ENCODE peak calls at places on chromosomes 12 and 14, in seven cellular contexts. One of them, this sample, is unnamed.

GRCh38 chr14:72222046-72222445 is 289.8 kb downstream of the RGS6 start:
- DNase-seq in NCI-H82: no peak
- DNase-seq in retinal pigment epithelial cell: no peak
- DNase-seq in fibroblast of the aortic adventitia: no peak
- DNase-seq in colonic mucosa: no peak
- DNase-seq in choroid plexus epithelial cell: no peak
- DNase-seq in amniotic stem cell: no peak
- DNase-seq in this sample: no peak

GRCh38 chr12:81572411-81572810 is 186.7 kb downstream of the PPFIA2 start:
- DNase-seq in retinal pigment epithelial cell: no peak
- DNase-seq in fibroblast of the aortic adventitia: no peak
- DNase-seq in choroid plexus epithelial cell: no peak
- DNase-seq in NCI-H82: no peak
- DNase-seq in colonic mucosa: no peak
- DNase-seq in amniotic stem cell: no peak
- DNase-seq in this sample: peak; percentile 85

GRCh38 chr14:61742383-61742782 is 19.8 kb upstream of the SNAPC1 start:
- DNase-seq in colonic mucosa: no peak
- DNase-seq in amniotic stem cell: no peak
- DNase-seq in choroid plexus epithelial cell: no peak
- DNase-seq in fibroblast of the aortic adventitia: no peak
- DNase-seq in retinal pigment epithelial cell: no peak
- DNase-seq in NCI-H82: no peak
- DNase-seq in this sample: no peak

GRCh38 chr12:99746538-99746937 is 99.0 kb downstream of the GARIN6 start:
- DNase-seq in colonic mucosa: no peak
- DNase-seq in amniotic stem cell: no peak
- DNase-seq in retinal pigment epithelial cell: no peak
- DNase-seq in choroid plexus epithelial cell: no peak
- DNase-seq in NCI-H82: peak; percentile 38
- DNase-seq in fibroblast of the aortic adventitia: no peak
- DNase-seq in this sample: peak; percentile 25

GRCh38 chr12:88036368-88036965 is 7.3 kb upstream of the C12orf50 start:
- DNase-seq in retinal pigment epithelial cell: no peak
- DNase-seq in colonic mucosa: peak; percentile 32
- DNase-seq in amniotic stem cell: peak; percentile 7
- DNase-seq in fibroblast of the aortic adventitia: peak; percentile 58
- DNase-seq in NCI-H82: no peak
- DNase-seq in choroid plexus epithelial cell: peak; percentile 58
- DNase-seq in this sample: peak; percentile 28

GRCh38 chr14:93231129-93231979 is 24.3 kb downstream of the UBR7 start:
- DNase-seq in fibroblast of the aortic adventitia: peak; percentile 60
- DNase-seq in colonic mucosa: no peak
- DNase-seq in NCI-H82: peak; percentile 31
- DNase-seq in choroid plexus epithelial cell: peak; percentile 61
- DNase-seq in retinal pigment epithelial cell: no peak
- DNase-seq in amniotic stem cell: no peak
- DNase-seq in this sample: peak; percentile 75

GRCh38 chr12:60335765-60336164 is 739.9 kb downstream of the SLC16A7 start:
- DNase-seq in retinal pigment epithelial cell: peak; percentile 37
- DNase-seq in fibroblast of the aortic adventitia: peak; percentile 62
- DNase-seq in NCI-H82: no peak
- DNase-seq in amniotic stem cell: peak; percentile 59
- DNase-seq in colonic mucosa: no peak
- DNase-seq in choroid plexus epithelial cell: peak; percentile 77
- DNase-seq in this sample: no peak

GRCh38 chr14:89270439-89271227 is 146.4 kb downstream of the FOXN3 start:
- DNase-seq in colonic mucosa: peak; percentile 80
- DNase-seq in fibroblast of the aortic adventitia: no peak
- DNase-seq in retinal pigment epithelial cell: no peak
- DNase-seq in amniotic stem cell: no peak
- DNase-seq in choroid plexus epithelial cell: no peak
- DNase-seq in NCI-H82: no peak
- DNase-seq in this sample: peak; percentile 62

GRCh38 chr12:96401061-96401871 is 1.0 kb upstream of the CDK17 start:
- DNase-seq in fibroblast of the aortic adventitia: peak; percentile 89
- DNase-seq in choroid plexus epithelial cell: peak; percentile 93
- DNase-seq in NCI-H82: peak; percentile 53
- DNase-seq in retinal pigment epithelial cell: no peak
- DNase-seq in amniotic stem cell: peak; percentile 40
- DNase-seq in colonic mucosa: peak; percentile 39
- DNase-seq in this sample: peak; percentile 72

GRCh38 chr12:81252228-81252627 is 174.3 kb downstream of the ACSS3 start:
- DNase-seq in amniotic stem cell: no peak
- DNase-seq in retinal pigment epithelial cell: no peak
- DNase-seq in fibroblast of the aortic adventitia: no peak
- DNase-seq in NCI-H82: no peak
- DNase-seq in choroid plexus epithelial cell: no peak
- DNase-seq in colonic mucosa: no peak
- DNase-seq in this sample: no peak

GRCh38 chr12:109239691-109240090 is 69.4 kb downstream of the FOXN4 start:
- DNase-seq in fibroblast of the aortic adventitia: no peak
- DNase-seq in choroid plexus epithelial cell: no peak
- DNase-seq in retinal pigment epithelial cell: no peak
- DNase-seq in amniotic stem cell: no peak
- DNase-seq in colonic mucosa: no peak
- DNase-seq in NCI-H82: no peak
- DNase-seq in this sample: no peak

GRCh38 chr14:103302966-103303365 is 31.1 kb upstream of the EIF5 start:
- DNase-seq in choroid plexus epithelial cell: peak; percentile 28
- DNase-seq in NCI-H82: no peak
- DNase-seq in fibroblast of the aortic adventitia: peak; percentile 71
- DNase-seq in retinal pigment epithelial cell: no peak
- DNase-seq in amniotic stem cell: no peak
- DNase-seq in colonic mucosa: no peak
- DNase-seq in this sample: no peak

GRCh38 chr12:51911788-51912711 is 4.7 kb downstream of the ACVRL1 start:
- DNase-seq in choroid plexus epithelial cell: no peak
- DNase-seq in fibroblast of the aortic adventitia: peak; percentile 35
- DNase-seq in amniotic stem cell: no peak
- DNase-seq in NCI-H82: no peak
- DNase-seq in retinal pigment epithelial cell: no peak
- DNase-seq in colonic mucosa: peak; percentile 73
- DNase-seq in this sample: peak; percentile 89

GRCh38 chr12:47391566-47391965 is 311.8 kb upstream of the AMIGO2 start:
- DNase-seq in NCI-H82: no peak
- DNase-seq in fibroblast of the aortic adventitia: no peak
- DNase-seq in amniotic stem cell: no peak
- DNase-seq in choroid plexus epithelial cell: no peak
- DNase-seq in retinal pigment epithelial cell: no peak
- DNase-seq in colonic mucosa: no peak
- DNase-seq in this sample: no peak

This sample was measured in NCI-H69.